ENCODE peak calls at places on chromosome 20, in six cellular contexts. J is HT-29, P is sigmoid colon, R is AG20443, K is NCI-H1105 treated with DMSO at 0.1 percent for 48 hours, U is DMS153. B is an unnamed sample.

GRCh38 chr20:32674362-32674789 is 635 bp upstream of the C20orf203 start:
- DNase-seq in K (peak; percentile 56), R (peak; percentile 80), U (peak; percentile 45), P (no peak), J (peak; percentile 85), B (peak; percentile 44)

GRCh38 chr20:8720089-8720488 is 348.8 kb upstream of the PLCB4 start:
- DNase-seq in P (no peak), U (peak; percentile 9), J (no peak), K (peak; percentile 24), R (no peak), B (no peak)

GRCh38 chr20:15319444-15319843 is 982.0 kb upstream of the FLRT3 start:
- DNase-seq in U (no peak), R (no peak), K (no peak), J (no peak), P (no peak), B (no peak)

GRCh38 chr20:17655865-17656489 is 26.1 kb downstream of the RRBP1 start:
- DNase-seq in U (no peak), R (peak; percentile 64), J (no peak), K (no peak), P (peak; percentile 57), B (peak; percentile 35)

GRCh38 chr20:8227293-8227692 is 95.2 kb downstream of the PLCB1 start:
- DNase-seq in K (no peak), U (no peak), R (no peak), P (no peak), J (no peak), B (no peak)

GRCh38 chr20:31713312-31714049 is 9.2 kb downstream of the BCL2L1 start:
- DNase-seq in J (peak; percentile 80), P (peak; percentile 95), U (no peak), R (peak; percentile 92), K (no peak), B (peak; percentile 83)

GRCh38 chr20:36541227-36542018 is at the start of gene MYL9:
- DNase-seq in J (peak; percentile 38), P (peak; percentile 99), U (no peak), K (no peak), R (peak; percentile 97), B (no peak)

GRCh38 chr20:5090191-5090590 is 29.6 kb downstream of the PCNA start:
- DNase-seq in R (no peak), U (no peak), J (no peak), P (no peak), K (no peak), B (no peak)

GRCh38 chr20:2946988-2947961 is 74.0 kb downstream of the PTPRA start:
- DNase-seq in P (no peak), R (no peak), K (no peak), U (peak; percentile 34), J (no peak), B (peak; percentile 69)

GRCh38 chr20:38726849-38727601 is 2.7 kb downstream of the SLC32A1 start:
- DNase-seq in K (no peak), R (peak; percentile 50), J (no peak), U (no peak), P (no peak), B (no peak)

GRCh38 chr20:36084897-36085617 is 69.5 kb upstream of the EPB41L1 start:
- DNase-seq in J (peak; percentile 88), P (no peak), K (no peak), R (no peak), U (no peak), B (peak; percentile 85)

GRCh38 chr20:58233881-58234528 is 5.6 kb upstream of the ANKRD60 start:
- DNase-seq in U (no peak), P (no peak), K (peak; percentile 9), J (peak; percentile 44), R (peak; percentile 53), B (no peak)

GRCh38 chr20:7742479-7742878 is 197.8 kb downstream of the HAO1 start:
- DNase-seq in J (no peak), U (peak; percentile 19), P (no peak), R (no peak), K (no peak), B (peak; percentile 63)

GRCh38 chr20:32087117-32087516 is 22.4 kb upstream of the TM9SF4 start:
- DNase-seq in R (no peak), P (no peak), K (no peak), J (no peak), U (no peak), B (no peak)

GRCh38 chr20:41501376-41501775 is 116.8 kb downstream of the CHD6 start:
- DNase-seq in U (no peak), P (no peak), J (no peak), K (no peak), R (no peak), B (no peak)

GRCh38 chr20:50129662-50130345 is 16.9 kb upstream of the UBE2V1 start:
- DNase-seq in J (peak; percentile 35), P (peak; percentile 90), K (no peak), U (no peak), R (peak; percentile 40), B (no peak)

GRCh38 chr20:38117635-38118034 is 47.4 kb downstream of the TGM2 start:
- DNase-seq in R (no peak), K (no peak), P (no peak), J (peak; percentile 50), U (no peak), B (peak; percentile 87)

GRCh38 chr20:62342910-62343309 is 24.2 kb downstream of the LAMA5 start:
- DNase-seq in K (no peak), J (no peak), U (peak; percentile 13), R (no peak), P (no peak), B (no peak)

GRCh38 chr20:25136643-25137559 is 55.0 kb upstream of the VSX1 start:
- DNase-seq in U (no peak), R (peak; percentile 97), J (peak; percentile 62), P (peak; percentile 88), K (no peak), B (peak; percentile 77)

GRCh38 chr20:62356948-62357667 is 10.0 kb downstream of the LAMA5 start:
- DNase-seq in J (peak; percentile 84), P (peak; percentile 89), K (no peak), R (peak; percentile 86), U (no peak), B (peak; percentile 58)

GRCh38 chr20:62362590-62362940 is 4.5 kb downstream of the LAMA5 start:
- DNase-seq in K (no peak), J (no peak), U (no peak), P (no peak), R (no peak), B (no peak)

GRCh38 chr20:61753196-61753942 is 312.3 kb downstream of the TAF4 start:
- DNase-seq in R (peak; percentile 69), U (no peak), P (peak; percentile 12), J (no peak), K (no peak), B (peak; percentile 32)

GRCh38 chr20:32624687-32625345 is 39.7 kb upstream of the NOL4L start:
- DNase-seq in R (no peak), P (no peak), J (no peak), U (no peak), K (no peak), B (no peak)

GRCh38 chr20:20017852-20018245 is 687 bp downstream of the NAA20 start:
- DNase-seq in J (peak; percentile 36), K (no peak), U (no peak), P (no peak), R (peak; percentile 13), B (peak; percentile 36)

GRCh38 chr20:23139524-23139923 is 53.4 kb upstream of the CD93 start:
- DNase-seq in P (peak; percentile 46), U (peak; percentile 95), R (no peak), K (peak; percentile 90), J (no peak), B (peak; percentile 82)

GRCh38 chr20:1469925-1470571 is 3.4 kb upstream of the NSFL1C start:
- DNase-seq in P (peak; percentile 79), U (peak; percentile 75), K (peak; percentile 40), R (peak; percentile 80), J (peak; percentile 97), B (peak; percentile 99)

GRCh38 chr20:7375905-7376304 is 564.4 kb downstream of the HAO1 start:
- DNase-seq in P (no peak), R (no peak), U (no peak), J (peak; percentile 59), K (no peak), B (no peak)

GRCh38 chr20:9608639-9609440 is 94.5 kb downstream of the LAMP5 start:
- DNase-seq in J (peak; percentile 10), P (no peak), U (no peak), R (no peak), K (no peak), B (no peak)

GRCh38 chr20:17226410-17227198 is at the start of gene PCSK2:
- DNase-seq in J (no peak), K (peak; percentile 96), P (peak; percentile 63), U (peak; percentile 96), R (peak; percentile 74), B (peak; percentile 26)

GRCh38 chr20:43786885-43787284 is 60.1 kb upstream of the GTSF1L start:
- DNase-seq in P (no peak), K (no peak), U (no peak), J (no peak), R (no peak), B (no peak)

GRCh38 chr20:6490849-6491248 is 276.6 kb upstream of the BMP2 start:
- DNase-seq in K (no peak), R (no peak), P (no peak), U (no peak), J (peak; percentile 75), B (no peak)